ENCODE peak calls at places on chromosomes 1 and 21, in four cellular contexts. Z, L, I and Y are unnamed samples.

GRCh38 chr1:159945483-159946241 is at the start of gene IGSF9:
- DNase-seq in Z (peak), L (no peak), I (peak), Y (peak)

GRCh38 chr1:239587066-239587465 is 200.7 kb downstream of the CHRM3 start:
- DNase-seq in Z (no peak), L (no peak), I (no peak), Y (no peak)

GRCh38 chr1:45040297-45040696 is 28.2 kb downstream of the UROD start:
- DNase-seq in Z (no peak), L (no peak), I (no peak), Y (no peak)

GRCh38 chr1:150976879-150977694 is 2.5 kb upstream of the CERS2 start:
- DNase-seq in Z (peak), L (no peak), I (peak), Y (peak)

GRCh38 chr1:183279835-183280234 is 93.8 kb downstream of the LAMC2 start:
- DNase-seq in Z (no peak), L (no peak), I (peak), Y (no peak)

GRCh38 chr1:91948501-91949355 is 473 bp upstream of the BRDT start:
- DNase-seq in Z (no peak), L (no peak), I (no peak), Y (no peak)

GRCh38 chr1:225881081-225882007 is 836 bp downstream of the TMEM63A start:
- DNase-seq in Z (peak), L (no peak), I (peak), Y (peak)

GRCh38 chr1:178010674-178011073 is 40.8 kb upstream of the SEC16B start:
- DNase-seq in Z (no peak), L (no peak), I (no peak), Y (no peak)

GRCh38 chr1:186887198-186887597 is 58.4 kb downstream of the PLA2G4A start:
- DNase-seq in Z (no peak), L (no peak), I (no peak), Y (no peak)

GRCh38 chr1:23010734-23011449 is 4.8 kb downstream of the TEX46 start:
- DNase-seq in Z (no peak), L (no peak), I (no peak), Y (no peak)

GRCh38 chr1:163897401-163898169 is 575.8 kb downstream of the NUF2 start:
- DNase-seq in Z (no peak), L (no peak), I (no peak), Y (no peak)

GRCh38 chr1:200896571-200897187 is 2.0 kb downstream of the INAVA start:
- DNase-seq in Z (no peak), L (no peak), I (peak), Y (no peak)

GRCh38 chr1:70672333-70672935 is 261.4 kb downstream of the CTH start:
- DNase-seq in Z (no peak), L (no peak), I (no peak), Y (no peak)

GRCh38 chr1:36458910-36459309 is 5.3 kb downstream of the MRPS15 start:
- DNase-seq in Z (no peak), L (no peak), I (no peak), Y (no peak)

GRCh38 chr1:213162338-213162737 is 111.3 kb downstream of the RPS6KC1 start:
- DNase-seq in Z (no peak), L (no peak), I (no peak), Y (no peak)

GRCh38 chr1:17881761-17882160 is 126.6 kb downstream of the ACTL8 start:
- DNase-seq in Z (no peak), L (no peak), I (no peak), Y (no peak)

GRCh38 chr1:211825990-211826389 is 4.6 kb downstream of the LPGAT1 start:
- DNase-seq in Z (no peak), L (no peak), I (no peak), Y (no peak)

GRCh38 chr1:159146996-159147395 is 24.4 kb upstream of the CADM3 start:
- DNase-seq in Z (no peak), L (no peak), I (no peak), Y (no peak)

GRCh38 chr1:214473392-214473791 is 78.0 kb downstream of the PTPN14 start:
- DNase-seq in Z (no peak), L (no peak), I (peak), Y (no peak)

GRCh38 chr1:204287466-204287881 is 72.3 kb downstream of the PLEKHA6 start:
- DNase-seq in Z (no peak), L (no peak), I (no peak), Y (no peak)

GRCh38 chr1:157966034-157966671 is 27.3 kb upstream of the KIRREL1 start:
- DNase-seq in Z (no peak), L (no peak), I (peak), Y (no peak)

GRCh38 chr21:40511976-40512375 is 335.0 kb downstream of the DSCAM start:
- DNase-seq in Z (no peak), L (no peak), I (no peak), Y (no peak)

GRCh38 chr1:107789817-107790609 is 175.0 kb downstream of the VAV3 start:
- DNase-seq in Z (no peak), L (no peak), I (no peak), Y (no peak)

GRCh38 chr1:115029526-115029925 is at the start of gene TSHB:
- DNase-seq in Z (no peak), L (no peak), I (no peak), Y (no peak)

GRCh38 chr1:43241352-43241953 is 28.3 kb upstream of the TMEM125 start:
- DNase-seq in Z (no peak), L (no peak), I (peak), Y (no peak)

GRCh38 chr1:162629651-162630050 is 2.6 kb upstream of the DDR2 start:
- DNase-seq in Z (no peak), L (no peak), I (no peak), Y (no peak)

GRCh38 chr1:55522353-55522903 is 307.3 kb upstream of the USP24 start:
- DNase-seq in Z (no peak), L (no peak), I (no peak), Y (no peak)
- TF ChIP-seq CREM in Z (no peak), L (no peak), I (no peak), Y (no peak)

DNA sequence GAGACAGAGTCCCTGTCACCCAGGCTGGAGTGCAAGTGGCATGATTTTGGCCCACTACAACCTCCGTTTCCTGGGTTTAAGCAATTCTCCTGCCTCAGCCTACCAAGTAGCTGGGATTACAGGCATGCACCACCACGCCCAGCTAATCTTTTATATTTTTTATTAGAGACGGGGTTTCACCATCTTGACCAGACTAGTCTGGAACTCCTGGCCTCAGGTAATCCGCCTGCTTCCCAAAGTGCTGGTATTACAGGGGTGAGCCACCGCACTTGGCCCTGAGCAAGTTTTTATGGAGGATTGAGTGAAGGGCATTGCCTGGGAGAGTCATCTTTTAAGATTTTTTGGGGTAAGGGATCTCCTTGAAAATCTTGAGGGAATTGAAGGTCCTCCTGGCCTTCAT is 28.5 kb downstream of the UBE4B start:
- DNase-seq in Z (no peak), L (no peak), I (no peak), Y (no peak)
- TF ChIP-seq CREM in Z (no peak), L (no peak), I (no peak), Y (no peak)

DNA sequence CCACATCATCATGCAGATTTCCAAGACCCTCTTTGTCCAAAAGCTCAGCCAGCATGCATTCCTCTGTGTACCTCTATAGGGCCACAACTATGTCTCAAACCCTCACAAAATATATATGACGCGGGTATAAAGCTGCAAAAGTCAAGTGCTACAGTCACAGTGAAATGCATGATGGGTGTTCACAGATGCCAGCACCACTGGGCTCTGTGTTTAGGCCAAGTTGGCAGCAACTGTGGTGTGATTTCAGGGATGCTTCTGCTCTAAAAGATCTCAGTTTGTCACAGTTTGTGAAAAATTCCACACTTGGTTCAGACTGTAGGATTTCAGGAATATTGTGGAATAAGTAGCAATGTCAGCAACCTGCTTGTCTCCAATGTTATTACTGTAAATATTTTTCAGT is 23.9 kb upstream of the SELP start:
- DNase-seq in Z (no peak), L (no peak), I (no peak), Y (no peak)
- TF ChIP-seq CREM in Z (no peak), L (no peak), I (no peak), Y (no peak)

GRCh38 chr1:119651133-119651532 is 3.1 kb upstream of the ZNF697 start:
- DNase-seq in Z (no peak), L (no peak), I (no peak), Y (no peak)

GRCh38 chr1:119647228-119647733 is 785 bp downstream of the ZNF697 start:
- DNase-seq in Z (peak), L (no peak), I (no peak), Y (no peak)

GRCh38 chr1:119648620-119649004 is 546 bp upstream of the ZNF697 start:
- DNase-seq in Z (no peak), L (no peak), I (no peak), Y (no peak)

GRCh38 chr1:119647734-119648619 is at the start of gene ZNF697:
- DNase-seq in Z (peak), L (peak), I (peak), Y (peak)

GRCh38 chr1:119646521-119647227 is 1.4 kb downstream of the ZNF697 start:
- DNase-seq in Z (peak), L (no peak), I (no peak), Y (no peak)
- TF ChIP-seq CREM in Z (peak), L (no peak), I (no peak), Y (no peak)

DNA sequence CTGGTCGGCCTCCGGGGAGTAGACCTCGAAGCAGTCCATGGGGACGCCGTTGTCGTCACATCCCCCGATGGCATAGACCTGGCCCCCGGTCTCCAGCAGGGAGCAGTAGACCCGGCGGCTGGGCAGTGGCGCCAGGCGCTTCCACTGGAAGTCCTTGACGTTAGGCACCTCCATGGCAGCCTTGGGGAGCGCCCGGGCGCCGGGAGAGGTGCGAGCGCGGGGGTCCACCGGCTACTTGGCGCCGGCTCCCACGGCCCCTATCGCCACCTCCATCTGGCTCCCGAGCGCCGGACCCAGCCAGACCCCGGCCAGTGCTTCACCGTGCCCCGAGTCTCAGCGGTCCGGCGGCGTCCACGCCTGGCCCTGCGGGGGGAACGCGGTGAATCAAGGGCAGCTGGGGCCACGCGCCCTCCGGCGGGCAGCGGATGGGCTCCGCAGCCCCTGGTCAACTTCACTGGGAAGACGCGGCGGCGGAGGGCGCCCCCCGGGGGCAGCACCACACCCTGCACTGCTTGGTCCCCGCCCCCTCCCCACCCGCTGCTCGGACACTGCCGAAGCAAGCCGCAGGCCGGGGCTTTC is 13.2 kb downstream of the KLHDC8A start:
- DNase-seq in Z (no peak), L (no peak), I (no peak), Y (peak)
- TF ChIP-seq CREM in Z (no peak), L (no peak), I (no peak), Y (no peak)

DNA sequence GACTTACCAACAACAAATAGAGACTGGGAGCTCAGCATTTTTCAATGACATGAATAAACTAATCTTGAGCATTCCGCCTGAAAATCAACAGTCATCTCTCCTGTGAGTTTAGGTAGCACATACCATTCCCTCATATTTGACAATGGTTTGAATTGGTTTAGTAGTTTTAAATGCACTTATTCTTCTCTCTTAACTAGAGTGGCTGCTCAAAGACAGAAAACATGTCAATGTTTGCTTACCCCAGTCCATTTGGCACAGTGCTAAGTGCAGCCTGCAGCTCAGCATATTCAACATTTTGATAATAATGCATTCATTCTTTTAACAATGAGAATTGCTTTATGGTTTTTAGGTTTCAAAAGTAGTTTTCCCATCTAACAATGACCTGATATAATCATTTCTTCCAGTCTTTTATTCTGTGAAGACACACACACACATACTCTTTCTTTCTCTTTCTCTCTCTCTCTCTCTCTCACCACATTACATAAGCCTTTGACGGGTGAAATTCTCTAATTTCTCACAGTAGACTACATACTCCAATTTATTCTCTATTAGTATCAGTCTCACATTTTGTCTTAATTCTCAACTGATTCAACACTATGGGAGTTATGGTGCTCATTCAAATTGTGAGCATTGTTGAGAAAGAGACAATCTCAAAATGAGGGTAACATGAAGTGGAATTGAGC is 432.3 kb downstream of the LRRIQ3 start:
- DNase-seq in Z (no peak), L (no peak), I (no peak), Y (no peak)
- TF ChIP-seq CREM in Z (no peak), L (no peak), I (no peak), Y (no peak)